ENCODE peak calls at places on chromosomes 4 and X, in four cellular contexts. A is K562, X is HepG2, D is GM12878. Q is an unnamed sample.

GRCh38 chrX:38489341-38489740 is 72.0 kb upstream of the TSPAN7 start:
- DNase-seq in A (no peak), X (no peak), D (no peak), Q (no peak)

GRCh38 chr4:123587983-123588494 is 191.4 kb downstream of the SPRY1 start:
- DNase-seq in A (no peak), X (peak), D (no peak), Q (peak)

GRCh38 chrX:20459410-20460350 is 193.0 kb upstream of the RPS6KA3 start:
- DNase-seq in A (no peak), X (no peak), D (no peak), Q (no peak)

GRCh38 chr4:108337923-108338322 is 169.2 kb upstream of the LEF1 start:
- DNase-seq in A (no peak), X (peak), D (no peak), Q (no peak)

GRCh38 chrX:48939417-48940228 is 17.8 kb downstream of the OTUD5 start:
- DNase-seq in A (no peak), X (no peak), D (peak), Q (no peak)

GRCh38 chr4:189414021-189414420 is 526.7 kb upstream of the FRG1 start:
- DNase-seq in A (no peak), X (no peak), D (no peak), Q (no peak)

GRCh38 chr4:48223633-48224295 is 45.9 kb downstream of the TEC start:
- DNase-seq in A (no peak), X (no peak), D (no peak), Q (no peak)

GRCh38 chrX:1477801-1478458 is 25.2 kb upstream of the ASMTL start:
- DNase-seq in A (peak), X (no peak), D (no peak), Q (no peak)

GRCh38 chrX:77527233-77528001 is 80.2 kb downstream of the FGF16 start:
- DNase-seq in A (peak), X (no peak), D (no peak), Q (no peak)

GRCh38 chrX:114334473-114334982 is 249.4 kb upstream of the HTR2C start:
- DNase-seq in A (no peak), X (no peak), D (no peak), Q (no peak)

GRCh38 chr4:148445071-148445902 is 3.1 kb upstream of the NR3C2 start:
- DNase-seq in A (peak), X (no peak), D (no peak), Q (peak)

GRCh38 chr4:182643801-182644311 is 273.3 kb downstream of the DCTD start:
- DNase-seq in A (no peak), X (no peak), D (no peak), Q (no peak)

GRCh38 chrX:33923262-33923661 is 208.9 kb downstream of the FAM47A start:
- DNase-seq in A (no peak), X (no peak), D (no peak), Q (no peak)

GRCh38 chr4:26431461-26432165 is 58.7 kb downstream of the CCKAR start:
- DNase-seq in A (no peak), X (no peak), D (no peak), Q (no peak)

GRCh38 chr4:186027405-186027804 is 41.6 kb upstream of the TLR3 start:
- DNase-seq in A (no peak), X (no peak), D (no peak), Q (no peak)

GRCh38 chr4:186030795-186031194 is 38.2 kb upstream of the TLR3 start:
- DNase-seq in A (no peak), X (no peak), D (no peak), Q (no peak)

GRCh38 chr4:186033027-186033426 is 35.9 kb upstream of the TLR3 start:
- DNase-seq in A (no peak), X (no peak), D (no peak), Q (no peak)

GRCh38 chr4:186032259-186032658 is 36.7 kb upstream of the TLR3 start:
- DNase-seq in A (no peak), X (no peak), D (no peak), Q (no peak)

GRCh38 chr4:186029731-186030421 is 39.1 kb upstream of the TLR3 start:
- DNase-seq in A (no peak), X (no peak), D (no peak), Q (no peak)
- TF ChIP-seq SP1 in A (no peak), X (no peak), D (no peak), Q (no peak)

DNA sequence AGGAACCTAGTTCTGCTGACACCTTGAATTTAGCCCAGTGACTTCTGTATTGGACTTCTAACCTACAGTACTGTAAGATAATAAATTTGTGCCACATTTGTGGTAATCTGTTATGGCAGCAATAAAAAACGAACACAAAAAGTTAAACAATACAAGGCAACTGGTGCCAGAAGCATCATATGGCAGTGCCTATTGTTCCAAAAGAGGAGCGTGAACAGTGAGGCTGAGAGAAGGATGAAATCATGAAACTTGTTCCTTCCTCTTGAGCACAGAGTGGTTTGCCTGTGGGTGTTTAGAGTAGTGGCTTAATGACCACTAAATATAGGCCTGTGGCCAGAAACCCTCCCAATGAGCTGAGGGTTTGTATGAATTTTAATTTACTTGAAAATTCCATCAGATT is 69.7 kb upstream of the PGRMC2 start:
- DNase-seq in A (no peak), X (no peak), D (no peak), Q (no peak)
- TF ChIP-seq FOXM1 in A (no peak), X (no peak), D (no peak), Q (no peak)

GRCh38 chr4:2322227-2322626 is 60.3 kb upstream of the MXD4 start:
- DNase-seq in A (no peak), X (no peak), D (no peak), Q (peak)
- TF ChIP-seq SP1 in A (no peak), X (no peak), D (no peak), Q (no peak)

GRCh38 chr4:43275779-43276178 is 383.3 kb downstream of the GRXCR1 start:
- DNase-seq in A (no peak), X (no peak), D (no peak), Q (no peak)

GRCh38 chr4:43274376-43274775 is 381.9 kb downstream of the GRXCR1 start:
- DNase-seq in A (no peak), X (no peak), D (no peak), Q (no peak)

GRCh38 chr4:43277003-43277402 is 384.5 kb downstream of the GRXCR1 start:
- DNase-seq in A (no peak), X (no peak), D (no peak), Q (no peak)

DNA sequence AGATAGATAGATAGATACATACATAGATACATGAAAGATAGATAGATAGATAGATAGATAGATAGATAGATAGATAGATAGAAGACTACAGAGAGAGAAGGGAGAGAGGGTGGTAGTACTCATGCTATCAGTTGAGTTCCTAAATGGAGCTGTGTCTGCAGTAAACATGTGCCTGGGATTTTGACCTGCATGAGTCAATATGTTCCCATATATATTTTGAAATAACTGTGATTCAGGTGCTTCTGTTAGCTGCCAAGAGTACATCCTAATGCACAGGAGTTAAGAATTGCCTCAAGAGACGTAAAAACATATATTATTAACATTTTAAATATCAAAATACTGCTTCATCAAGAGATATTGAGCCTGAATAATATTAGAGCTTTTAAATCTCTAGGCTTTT is 379.4 kb downstream of the GRXCR1 start:
- DNase-seq in A (no peak), X (no peak), D (no peak), Q (no peak)
- TF ChIP-seq FOXM1 in A (no peak), X (no peak), D (no peak), Q (no peak)